ENCODE peak calls at places on chromosomes 7 and 10, in five cellular contexts. O is A549, N is Peyer's patch, P is H9, M is keratinocyte. F is an unnamed sample.

GRCh38 chr10:8462565-8462964 is 408.1 kb downstream of the GATA3 start:
- DNase-seq in M (no peak), O (no peak), N (no peak), P (no peak), F (no peak)

GRCh38 chr7:146557971-146558469 is 441.4 kb downstream of the CNTNAP2 start:
- DNase-seq in O (no peak), P (no peak), M (no peak), N (no peak), F (no peak)

GRCh38 chr10:113866551-113867394 is 12.3 kb downstream of the NHLRC2 start:
- DNase-seq in N (no peak), P (no peak), M (no peak), O (no peak), F (no peak)

GRCh38 chr10:71598673-71599072 is 120.9 kb downstream of the C10orf105 start:
- DNase-seq in M (no peak), P (no peak), N (peak; percentile 79), O (no peak), F (no peak)

GRCh38 chr10:17817316-17817715 is 8.2 kb downstream of the MRC1 start:
- DNase-seq in P (no peak), O (no peak), M (no peak), N (no peak), F (no peak)

GRCh38 chr10:118373786-118374185 is 31.7 kb upstream of the FAM204A start:
- DNase-seq in M (peak; percentile 4), O (no peak), P (no peak), N (no peak), F (no peak)

GRCh38 chr10:5665380-5666323 is 743 bp downstream of the ASB13 start:
- DNase-seq in O (peak; percentile 40), M (no peak), P (no peak), N (peak; percentile 71), F (no peak)

GRCh38 chr10:71665456-71665855 is 54.1 kb downstream of the C10orf105 start:
- DNase-seq in N (no peak), O (no peak), P (no peak), M (no peak), F (no peak)

GRCh38 chr7:17507717-17508116 is 209.3 kb downstream of the AHR start:
- DNase-seq in N (no peak), P (no peak), M (no peak), O (no peak), F (no peak)

GRCh38 chr7:3757059-3757458 is 456.0 kb downstream of the SDK1 start:
- DNase-seq in N (no peak), O (no peak), P (no peak), M (no peak), F (no peak)

GRCh38 chr10:45514283-45515270 is 140.6 kb downstream of the ALOX5 start:
- DNase-seq in M (peak; percentile 49), P (no peak), N (no peak), O (no peak), F (no peak)

GRCh38 chr7:155804897-155805825 is 7.1 kb downstream of the SHH start:
- DNase-seq in O (peak; percentile 91), N (peak; percentile 60), P (peak; percentile 83), M (no peak), F (peak; percentile 29)

GRCh38 chr10:60733189-60733815 is 45.0 kb upstream of the CDK1 start:
- DNase-seq in N (peak; percentile 81), P (peak; percentile 69), M (no peak), O (peak; percentile 65), F (peak; percentile 55)

GRCh38 chr10:69685802-69686585 is 55.9 kb downstream of the FAM241B start:
- DNase-seq in O (no peak), P (no peak), N (no peak), M (no peak), F (no peak)

GRCh38 chr10:33193867-33194521 is 140.5 kb downstream of the NRP1 start:
- DNase-seq in N (peak; percentile 69), P (no peak), M (peak; percentile 17), O (peak; percentile 53), F (no peak)

GRCh38 chr7:74061840-74062539 is 21.6 kb upstream of the LIMK1 start:
- DNase-seq in P (peak; percentile 61), O (peak; percentile 95), M (no peak), N (peak; percentile 90), F (peak; percentile 59)

GRCh38 chr7:12322903-12323300 is 80.8 kb downstream of the VWDE start:
- DNase-seq in O (no peak), N (peak; percentile 47), P (no peak), M (no peak), F (no peak)

GRCh38 chr10:60989400-60989876 is 45.5 kb upstream of the RHOBTB1 start:
- DNase-seq in N (no peak), P (no peak), O (no peak), M (no peak), F (no peak)

GRCh38 chr10:48656241-48656921 is 28.3 kb upstream of the WDFY4 start:
- DNase-seq in N (peak; percentile 95), M (peak; percentile 26), P (peak; percentile 89), O (peak; percentile 58), F (peak; percentile 70)

GRCh38 chr10:76640765-76641164 is 996.8 kb downstream of the KCNMA1 start:
- DNase-seq in M (no peak), N (no peak), P (no peak), O (no peak), F (no peak)

GRCh38 chr10:13349776-13350274 is 1.7 kb upstream of the SEPHS1 start:
- DNase-seq in P (peak; percentile 96), O (no peak), M (no peak), N (peak; percentile 71), F (no peak)

GRCh38 chr10:92385836-92386235 is 94.9 kb downstream of the MARCHF5 start:
- DNase-seq in O (no peak), P (no peak), M (no peak), N (no peak), F (no peak)

GRCh38 chr7:108165726-108166125 is 35.6 kb upstream of the LAMB4 start:
- DNase-seq in P (no peak), M (no peak), O (no peak), N (no peak), F (no peak)

GRCh38 chr7:137480401-137480800 is 136.9 kb upstream of the PTN start:
- DNase-seq in M (no peak), P (no peak), N (no peak), O (no peak), F (no peak)
- H3K9me3 ChIP-seq in M (no peaks in the 10 kb centered on the region), P (no peaks in the 10 kb centered on the region), N (no peaks in the 10 kb centered on the region), O (no peaks in the 10 kb centered on the region), F (peaks cover 3% of the 10 kb centered on the region)

GRCh38 chr7:41581041-41581440 is 121.8 kb downstream of the INHBA start:
- DNase-seq in O (no peak), M (no peak), N (no peak), P (no peak), F (no peak)
- H3K9me3 ChIP-seq in O (no peaks in the 10 kb centered on the region), M (no peaks in the 10 kb centered on the region), N (no peaks in the 10 kb centered on the region), P (no peaks in the 10 kb centered on the region), F (no peaks in the 10 kb centered on the region)

GRCh38 chr7:64621656-64622055 is 44.3 kb upstream of the ZNF107 start:
- DNase-seq in P (no peak), O (no peak), M (no peak), N (no peak), F (no peak)
- H3K9me3 ChIP-seq in P (peaks cover 84% of the 10 kb centered on the region), O (peaks cover 28% of the 10 kb centered on the region), M (peaks cover 4% of the 10 kb centered on the region), N (peaks cover 13% of the 10 kb centered on the region), F (peaks cover 3% of the 10 kb centered on the region)

DNA sequence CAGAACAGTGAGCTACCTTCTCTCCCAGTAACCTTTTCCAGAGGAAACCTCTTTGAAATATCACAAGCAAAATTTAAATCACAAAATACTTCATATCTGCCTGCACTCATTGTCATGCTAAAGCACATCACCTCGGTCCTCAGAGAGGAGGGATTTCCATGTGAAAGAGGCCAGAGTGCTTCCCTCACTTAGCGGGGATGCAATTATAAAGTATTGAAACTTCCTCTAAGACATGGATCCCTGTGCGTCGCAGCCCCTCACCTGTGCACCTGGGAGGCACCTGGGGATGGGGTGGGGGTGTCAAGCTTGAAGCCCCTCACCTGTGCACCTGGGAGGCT is 457.9 kb downstream of the DNAJB6 start:
- DNase-seq in N (no peak), O (no peak), M (no peak), P (no peak), F (no peak)
- H3K9me3 ChIP-seq in N (no peaks in the 10 kb centered on the region), O (no peaks in the 10 kb centered on the region), M (peaks cover 12% of the 10 kb centered on the region), P (no peaks in the 10 kb centered on the region), F (no peaks in the 10 kb centered on the region)

GRCh38 chr10:133458021-133458709 is 4.4 kb downstream of the SCART1 start:
- DNase-seq in N (no peak), O (no peak), M (no peak), P (no peak), F (no peak)
- H3K9me3 ChIP-seq in N (no peaks in the 10 kb centered on the region), O (no peaks in the 10 kb centered on the region), M (peaks cover 2% of the 10 kb centered on the region), P (peaks cover 76% of the 10 kb centered on the region), F (no peaks in the 10 kb centered on the region)

GRCh38 chr10:130766071-130766470 is 545.5 kb downstream of the TCERG1L start:
- DNase-seq in O (no peak), M (no peak), P (no peak), N (peak; percentile 33), F (no peak)

GRCh38 chr10:130764651-130765050 is 546.9 kb downstream of the TCERG1L start:
- DNase-seq in M (no peak), N (peak; percentile 32), O (no peak), P (no peak), F (no peak)

GRCh38 chr10:130767116-130767730 is 544.3 kb downstream of the TCERG1L start:
- DNase-seq in M (no peak), O (no peak), P (no peak), N (peak; percentile 41), F (no peak)

GRCh38 chr10:130769146-130770017 is 542.1 kb downstream of the TCERG1L start:
- DNase-seq in P (no peak), O (no peak), M (no peak), N (peak; percentile 25), F (no peak)

DNA sequence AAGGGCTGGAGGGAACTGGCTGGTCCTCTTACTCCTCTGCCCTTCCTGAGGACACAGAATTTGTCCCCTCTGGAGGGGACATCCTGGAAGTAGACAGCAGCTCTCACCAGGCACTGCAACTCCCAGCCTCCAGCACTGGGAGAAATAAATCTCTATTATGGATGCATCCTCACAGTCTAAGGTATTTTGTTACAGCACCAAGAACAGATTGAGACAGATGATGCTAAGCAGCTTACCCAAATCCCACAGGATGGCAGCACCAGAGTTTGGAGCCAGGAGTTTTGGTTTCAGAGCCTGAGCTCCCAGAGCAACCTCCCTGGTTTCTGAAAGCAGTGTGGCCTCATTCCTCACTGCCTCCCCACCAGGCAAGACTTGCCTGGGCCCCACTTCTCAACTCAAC is 544.8 kb downstream of the TCERG1L start:
- DNase-seq in M (no peak), P (no peak), O (no peak), N (no peak), F (no peak)
- H3K9me3 ChIP-seq in M (peaks cover 15% of the 10 kb centered on the region), P (no peaks in the 10 kb centered on the region), O (no peaks in the 10 kb centered on the region), N (peaks cover 9% of the 10 kb centered on the region), F (no peaks in the 10 kb centered on the region)

F was measured in T-helper 17 cell.